ENCODE peak calls at places on chromosomes 3 and 15, in six cellular contexts. T is posterior cingulate gyrus; K is activated naive CD4-positive, alpha-beta T cell treated with Interleukin-2 at 50 U/mL for 16 hours; X is posterior vena cava; J is SW480; N is H7. C is an unnamed sample.

GRCh38 chr3:4656059-4656458 is 162.9 kb downstream of the ITPR1 start:
- DNase-seq in J (peak; percentile 64), T (peak; percentile 92), X (no peak), K (no peak), N (peak; percentile 51), C (peak; percentile 47)

GRCh38 chr3:58041826-58042324 is 33.7 kb downstream of the FLNB start:
- DNase-seq in X (peak; percentile 6), K (no peak), J (peak; percentile 79), N (no peak), T (no peak), C (no peak)

GRCh38 chr3:107662109-107662477 is 139.3 kb downstream of the BBX start:
- DNase-seq in T (no peak), X (no peak), J (no peak), N (no peak), K (no peak), C (no peak)

GRCh38 chr3:169827712-169828111 is 15.0 kb upstream of the LRRC34 start:
- DNase-seq in J (no peak), X (no peak), T (no peak), N (no peak), K (no peak), C (no peak)

GRCh38 chr15:45594835-45595530 is 7.8 kb downstream of the BLOC1S6 start:
- DNase-seq in J (no peak), K (no peak), N (no peak), T (no peak), X (no peak), C (peak; percentile 61)

GRCh38 chr3:15899438-15899837 is 101.7 kb upstream of the ANKRD28 start:
- DNase-seq in X (no peak), K (no peak), J (peak; percentile 14), N (no peak), T (no peak), C (no peak)

GRCh38 chr3:163218336-163218735 is 1721.7 kb downstream of the OTOL1 start:
- DNase-seq in T (no peak), N (no peak), J (no peak), X (peak; percentile 73), K (no peak), C (no peak)

GRCh38 chr3:47006145-47006651 is 26.7 kb downstream of the NBEAL2 start:
- DNase-seq in T (no peak), X (no peak), N (no peak), K (no peak), J (no peak), C (no peak)

GRCh38 chr3:49462222-49462621 is 7.8 kb upstream of the DAG1 start:
- DNase-seq in T (no peak), J (no peak), X (no peak), K (no peak), N (peak; percentile 28), C (no peak)

GRCh38 chr3:42491876-42492507 is 10.5 kb upstream of the VIPR1 start:
- DNase-seq in X (peak; percentile 79), J (no peak), N (no peak), K (no peak), T (no peak), C (no peak)

GRCh38 chr3:10260211-10260701 is 12.0 kb downstream of the TATDN2 start:
- DNase-seq in T (no peak), J (no peak), X (peak; percentile 38), K (no peak), N (no peak), C (no peak)

GRCh38 chr3:196150481-196150880 is 60.7 kb downstream of the ZDHHC19 start:
- DNase-seq in N (no peak), X (no peak), J (no peak), K (no peak), T (no peak), C (no peak)

GRCh38 chr3:171676600-171677175 is 133.6 kb downstream of the PLD1 start:
- DNase-seq in N (no peak), T (peak; percentile 75), K (no peak), X (no peak), J (no peak), C (no peak)

GRCh38 chr3:76487446-76487845 is 552.5 kb upstream of the ROBO2 start:
- DNase-seq in T (no peak), X (no peak), J (no peak), N (no peak), K (no peak), C (no peak)

GRCh38 chr3:141485578-141486415 is 1.0 kb upstream of the RASA2 start:
- DNase-seq in J (peak; percentile 49), X (no peak), N (no peak), K (peak; percentile 20), T (no peak), C (peak; percentile 76)

GRCh38 chr3:43181202-43181910 is 75.5 kb upstream of the POMGNT2 start:
- DNase-seq in X (no peak), J (peak; percentile 93), K (peak; percentile 52), N (no peak), T (peak; percentile 39), C (no peak)

GRCh38 chr15:56732135-56732880 is 1.0 kb downstream of the ZNF280D start:
- DNase-seq in N (peak; percentile 22), J (no peak), K (no peak), T (no peak), X (no peak), C (peak; percentile 61)

GRCh38 chr15:28140062-28140461 is 40.9 kb upstream of the OCA2 start:
- DNase-seq in K (no peak), X (no peak), J (no peak), N (no peak), T (no peak), C (no peak)

GRCh38 chr3:62876064-62876463 is 848 bp upstream of the CADPS start:
- DNase-seq in J (peak; percentile 63), T (peak; percentile 62), K (no peak), N (peak; percentile 63), X (no peak), C (peak; percentile 5)

GRCh38 chr3:52145736-52146110 is 8.5 kb downstream of the POC1A start:
- DNase-seq in N (no peak), T (no peak), X (no peak), K (no peak), J (no peak), C (no peak)

GRCh38 chr3:184300377-184300717 is 1.3 kb downstream of the PSMD2 start:
- DNase-seq in N (no peak), X (no peak), K (no peak), J (no peak), T (no peak), C (no peak)

GRCh38 chr3:37521403-37521802 is 340.3 kb upstream of the CTDSPL start:
- DNase-seq in J (no peak), T (no peak), K (no peak), X (no peak), N (no peak), C (no peak)

GRCh38 chr15:74220475-74221248 is 15.5 kb upstream of the CCDC33 start:
- DNase-seq in K (no peak), X (no peak), T (no peak), J (no peak), N (no peak), C (no peak)

GRCh38 chr3:25045291-25045690 is 382.8 kb upstream of the RARB start:
- DNase-seq in X (no peak), K (no peak), T (no peak), J (no peak), N (peak; percentile 12), C (no peak)

GRCh38 chr15:26082069-26082832 is 219.1 kb upstream of the ATP10A start:
- DNase-seq in K (peak; percentile 95), X (peak; percentile 98), J (peak; percentile 93), N (peak; percentile 90), T (peak; percentile 99), C (peak; percentile 99)

GRCh38 chr3:133562376-133562775 is 11.1 kb upstream of the CDV3 start:
- DNase-seq in K (no peak), T (no peak), J (no peak), X (no peak), N (no peak), C (no peak)

GRCh38 chr3:71962561-71963240 is 177.8 kb upstream of the PROK2 start:
- DNase-seq in X (no peak), T (no peak), J (peak; percentile 95), N (no peak), K (no peak), C (no peak)